ENCODE peak calls at places on chromosomes 3 and 15, in four cellular contexts. T is A549, U is uterus, Y is heart left ventricle. S is an unnamed sample.

GRCh38 chr3:8097690-8098089 is 403.9 kb upstream of the LMCD1 start:
- DNase-seq in Y (no peak), T (no peak), U (no peak), S (no peak)

GRCh38 chr15:40702077-40702476 is 7.1 kb downstream of the RAD51 start:
- DNase-seq in T (no peak), Y (no peak), U (no peak), S (peak)

GRCh38 chr15:56732135-56732880 is 1.0 kb downstream of the ZNF280D start:
- DNase-seq in T (peak), U (no peak), Y (no peak), S (peak)

GRCh38 chr3:13839766-13840340 is 40.0 kb downstream of the WNT7A start:
- DNase-seq in T (no peak), U (no peak), Y (no peak), S (no peak)

GRCh38 chr15:66875588-66876422 is 173.8 kb downstream of the SMAD6 start:
- DNase-seq in Y (peak), T (no peak), U (no peak), S (no peak)

GRCh38 chr3:149291178-149291577 is 42.3 kb downstream of the TM4SF18 start:
- DNase-seq in T (no peak), U (no peak), Y (no peak), S (peak)

GRCh38 chr15:63752075-63752684 is 81.6 kb downstream of the HERC1 start:
- DNase-seq in Y (peak), T (peak), U (peak), S (peak)

GRCh38 chr3:195578565-195578964 is 5.2 kb downstream of the APOD start:
- DNase-seq in U (no peak), Y (no peak), T (no peak), S (no peak)

GRCh38 chr15:52481915-52482314 is 46.8 kb downstream of the MYO5A start:
- DNase-seq in Y (no peak), U (no peak), T (no peak), S (no peak)

GRCh38 chr3:69411331-69411730 is 25.4 kb upstream of the FRMD4B start:
- DNase-seq in Y (no peak), T (no peak), U (no peak), S (no peak)

GRCh38 chr3:41933154-41933676 is 28.7 kb downstream of the ULK4 start:
- DNase-seq in Y (no peak), U (no peak), T (no peak), S (no peak)

GRCh38 chr3:31102196-31102879 is 207.9 kb upstream of the GADL1 start:
- DNase-seq in U (no peak), Y (no peak), T (no peak), S (no peak)

GRCh38 chr15:43877371-43877770 is 50.6 kb downstream of the WDR76 start:
- DNase-seq in T (no peak), U (no peak), Y (peak), S (no peak)

GRCh38 chr3:24019585-24019984 is 74.5 kb downstream of the NR1D2 start:
- DNase-seq in Y (no peak), T (no peak), U (no peak), S (no peak)

GRCh38 chr3:102069211-102069662 is 219.9 kb downstream of the NFKBIZ start:
- DNase-seq in T (no peak), Y (no peak), U (peak), S (no peak)

GRCh38 chr15:32861741-32862140 is 143.9 kb downstream of the GREM1 start:
- DNase-seq in T (no peak), Y (no peak), U (no peak), S (no peak)

GRCh38 chr3:195421410-195421809 is 21.4 kb downstream of the ACAP2 start:
- DNase-seq in T (no peak), Y (no peak), U (no peak), S (no peak)

GRCh38 chr15:73583568-73583967 is 49.6 kb downstream of the NPTN start:
- DNase-seq in U (no peak), T (no peak), Y (no peak), S (no peak)

GRCh38 chr3:183534249-183534648 is 21.3 kb downstream of the KLHL6 start:
- DNase-seq in Y (no peak), U (no peak), T (no peak), S (no peak)

GRCh38 chr3:66486187-66486586 is 14.6 kb downstream of the LRIG1 start:
- DNase-seq in U (no peak), T (no peak), Y (no peak), S (no peak)

GRCh38 chr15:66452971-66453580 is 44.5 kb downstream of the SNAPC5 start:
- DNase-seq in U (no peak), Y (no peak), T (no peak), S (no peak)

GRCh38 chr3:106056919-106057318 is 188.1 kb upstream of the CBLB start:
- DNase-seq in U (no peak), Y (no peak), T (no peak), S (no peak)

GRCh38 chr3:151766454-151766853 is 32.7 kb downstream of the AADACL2 start:
- DNase-seq in Y (no peak), U (no peak), T (peak), S (no peak)

GRCh38 chr3:66144792-66145733 is 75.7 kb upstream of the SLC25A26 start:
- DNase-seq in Y (no peak), T (no peak), U (no peak), S (no peak)

GRCh38 chr15:67096536-67097294 is 31.3 kb downstream of the SMAD3 start:
- DNase-seq in U (no peak), T (no peak), Y (no peak), S (no peak)

GRCh38 chr3:79012946-79013362 is 754.8 kb downstream of the ROBO1 start:
- DNase-seq in T (no peak), Y (no peak), U (no peak), S (no peak)

GRCh38 chr3:12756635-12757034 is 2.4 kb downstream of the TMEM40 start:
- DNase-seq in U (no peak), T (no peak), Y (no peak), S (no peak)

GRCh38 chr3:6282920-6283319 is 578.0 kb upstream of the GRM7 start:
- DNase-seq in U (no peak), T (no peak), Y (no peak), S (no peak)

GRCh38 chr3:80424951-80425350 is 657.2 kb upstream of the ROBO1 start:
- DNase-seq in Y (no peak), T (no peak), U (no peak), S (no peak)

GRCh38 chr3:20039765-20040475 is at the start of gene KAT2B:
- DNase-seq in T (peak), Y (peak), U (peak), S (peak)

GRCh38 chr15:67006089-67007065 is 59.0 kb upstream of the SMAD3 start:
- DNase-seq in U (no peak), T (no peak), Y (no peak), S (no peak)

GRCh38 chr3:124818398-124819150 is 68.6 kb downstream of the ITGB5 start:
- DNase-seq in U (no peak), T (no peak), Y (no peak), S (no peak)

GRCh38 chr15:35932541-35932940 is 386.6 kb upstream of the DPH6 start:
- DNase-seq in Y (no peak), U (no peak), T (no peak), S (no peak)

GRCh38 chr3:172965256-172965655 is 175.8 kb downstream of the SPATA16 start:
- DNase-seq in Y (no peak), T (no peak), U (no peak), S (no peak)

GRCh38 chr3:107064445-107065060 is 312.7 kb upstream of the CCDC54 start:
- DNase-seq in Y (peak), U (peak), T (peak), S (peak)

GRCh38 chr15:23422946-23423708 is 23.9 kb downstream of the GOLGA6L2 start:
- DNase-seq in Y (no peak), U (no peak), T (no peak), S (no peak)

GRCh38 chr15:79779739-79780138 is 117.1 kb downstream of the MTHFS start:
- DNase-seq in U (no peak), T (no peak), Y (no peak), S (no peak)

GRCh38 chr3:53083496-53083895 is 37.6 kb upstream of the SFMBT1 start:
- DNase-seq in U (no peak), T (no peak), Y (peak), S (peak)

GRCh38 chr3:58998476-58999117 is 51.2 kb downstream of the CFAP20DC start:
- DNase-seq in Y (no peak), U (no peak), T (peak), S (peak)

DNA sequence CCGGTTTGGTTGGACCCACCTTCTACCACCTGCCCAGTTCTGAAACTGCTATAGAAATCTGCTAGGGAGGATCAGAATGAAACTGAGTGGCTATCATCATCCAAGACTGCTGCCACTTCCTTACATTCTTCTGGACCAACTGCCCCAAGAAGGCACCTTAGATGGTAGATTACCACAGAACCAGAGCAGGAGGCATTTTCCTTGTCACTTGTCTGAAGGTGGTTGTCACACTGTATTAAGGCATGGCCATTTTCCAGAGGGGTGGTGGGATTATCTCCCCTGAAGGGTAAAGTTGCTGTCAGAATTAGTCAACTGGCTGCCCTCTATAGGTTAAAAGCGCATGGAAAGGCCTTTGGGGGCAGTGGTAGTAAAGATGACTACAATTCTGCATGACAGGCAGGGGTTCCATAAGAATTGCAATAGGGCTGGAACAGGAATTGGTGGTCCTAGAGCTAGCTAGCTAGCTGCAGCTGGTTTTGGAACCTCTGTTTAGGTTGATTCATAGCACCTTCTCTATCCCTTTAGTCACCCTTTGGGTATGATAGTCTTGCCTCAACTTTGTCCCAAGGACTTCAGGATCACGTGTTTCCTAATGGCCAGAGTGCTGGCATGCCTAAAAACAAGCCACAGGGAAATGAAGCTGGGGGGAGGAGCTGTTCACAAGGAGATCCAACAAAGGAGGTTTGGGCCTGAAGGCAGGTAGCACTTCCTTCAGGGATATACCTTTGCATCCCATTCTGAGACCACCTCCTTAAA is 4.8 kb upstream of the CSPG5 start:
- DNase-seq in U (no peak), T (no peak), Y (no peak), S (no peak)
- TF ChIP-seq POLR2A in U (no peak), T (no peak), Y (no peak), S (no peak)

GRCh38 chr3:4580346-4581019 is 87.3 kb downstream of the ITPR1 start:
- DNase-seq in Y (peak), U (peak), T (no peak), S (no peak)
- TF ChIP-seq POLR2A in Y (no peak), U (no peak), T (no peak), S (no peak)

DNA sequence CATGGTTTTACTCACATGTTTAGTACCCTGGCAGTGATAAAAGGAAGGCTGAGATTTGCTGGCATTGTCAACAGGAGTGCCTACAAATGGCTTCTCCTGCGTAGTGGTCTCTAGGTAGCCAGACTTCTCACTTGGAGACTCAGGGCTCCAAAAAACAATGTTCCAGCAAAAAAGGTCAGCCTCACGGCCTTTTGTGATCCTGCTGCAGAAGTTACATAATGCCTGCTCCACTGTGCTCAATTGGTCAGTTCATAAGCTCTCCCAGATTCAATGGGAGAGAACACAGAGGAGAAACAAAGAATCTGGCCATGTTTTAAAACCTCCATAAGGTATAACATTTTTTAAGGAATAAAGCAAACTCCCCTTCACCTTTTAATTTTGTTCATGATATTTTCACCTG is 76.1 kb upstream of the CMSS1 start:
- DNase-seq in T (no peak), U (no peak), Y (no peak), S (no peak)
- TF ChIP-seq POLR2A in T (no peak), U (no peak), Y (no peak), S (no peak)

DNA sequence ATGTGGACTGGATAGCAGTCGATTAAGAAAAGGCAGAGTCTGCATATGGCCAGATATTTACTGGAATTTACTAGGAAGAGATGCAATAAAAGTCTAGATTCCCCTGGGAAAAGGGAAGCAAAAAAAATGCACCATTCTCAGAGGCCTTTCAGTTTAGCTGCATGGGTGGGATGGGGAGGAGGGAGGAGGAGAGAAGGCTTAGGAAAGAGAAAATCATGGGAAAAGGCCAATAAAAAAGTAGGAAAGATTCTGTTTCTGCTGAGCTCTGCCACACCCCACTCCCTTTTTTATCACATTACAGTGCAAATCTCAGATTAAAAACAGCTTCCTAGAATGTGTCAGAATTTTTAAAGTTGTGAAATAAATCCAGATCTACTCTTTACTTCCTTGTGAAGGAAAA is 103.6 kb downstream of the ADAMTS9 start:
- DNase-seq in U (no peak), T (no peak), Y (no peak), S (no peak)
- TF ChIP-seq POLR2A in U (no peak), T (no peak), Y (no peak), S (no peak)

DNA sequence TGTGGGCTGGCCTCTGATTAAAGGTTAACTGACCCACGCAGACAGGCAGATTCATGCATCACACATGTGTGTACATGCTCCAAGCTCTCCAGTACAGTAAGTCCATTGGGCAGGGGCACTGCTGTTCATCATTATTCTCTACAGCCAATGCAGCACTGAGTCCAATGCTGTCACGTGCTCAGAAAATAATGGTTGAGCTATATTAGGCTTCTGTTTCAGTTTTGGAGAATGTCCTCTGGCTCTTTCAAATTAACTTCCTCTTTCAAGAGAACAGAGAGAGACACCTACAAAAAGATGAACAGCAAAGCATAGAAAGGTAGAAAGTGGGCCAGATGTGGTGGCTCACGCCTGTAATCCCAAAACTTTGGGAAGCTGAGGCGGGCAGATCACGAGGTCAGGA is 202.6 kb downstream of the MEX3B start:
- DNase-seq in Y (no peak), T (no peak), U (no peak), S (no peak)
- TF ChIP-seq POLR2A in Y (no peak), T (no peak), U (no peak), S (no peak)

GRCh38 chr3:11154036-11154952 is at the start of gene HRH1:
- DNase-seq in T (no peak), Y (peak), U (no peak), S (no peak)
- TF ChIP-seq POLR2A in T (no peak), Y (no peak), U (no peak), S (no peak)

GRCh38 chr3:196711838-196712513 is at the start of the genes CEP19 and PIGX:
- DNase-seq in Y (peak), T (peak), U (peak), S (peak)
- TF ChIP-seq POLR2A in Y (peak), T (peak), U (peak), S (peak)

GRCh38 chr3:49132073-49132436 is 795 bp downstream of the LAMB2 start:
- DNase-seq in T (no peak), U (no peak), Y (no peak), S (no peak)

GRCh38 chr3:49131040-49131439 is 1.8 kb downstream of the LAMB2 start:
- DNase-seq in Y (no peak), U (no peak), T (no peak), S (no peak)

GRCh38 chr3:49131576-49131975 is 1.3 kb downstream of the LAMB2 start:
- DNase-seq in U (no peak), T (no peak), Y (no peak), S (no peak)

GRCh38 chr3:49133226-49133951 is 539 bp upstream of the LAMB2 start:
- DNase-seq in T (peak), U (peak), Y (peak), S (peak)

GRCh38 chr3:49132437-49133225 is at the start of gene LAMB2:
- DNase-seq in T (peak), U (peak), Y (peak), S (no peak)
- TF ChIP-seq POLR2A in T (peak), U (no peak), Y (peak), S (no peak)

S was measured in erythroblast.